ENCODE peak calls at places on chromosomes 16 and 17, in seven cellular contexts. One of them, this sample, is unnamed.

GRCh38 chr16:77682586-77682985 is 39.7 kb upstream of the NUDT7 start:
- DNase-seq in uterus: no peak
- DNase-seq in ovary: no peak
- DNase-seq in gastrocnemius medialis: no peak
- DNase-seq in A549: no peak
- DNase-seq in heart left ventricle: no peak
- DNase-seq in breast epithelium: no peak
- DNase-seq in this sample: no peak

GRCh38 chr17:61310611-61311010 is 89.0 kb upstream of the TBX2 start:
- DNase-seq in uterus: no peak
- DNase-seq in ovary: no peak
- DNase-seq in A549: peak
- DNase-seq in heart left ventricle: no peak
- DNase-seq in breast epithelium: no peak
- DNase-seq in gastrocnemius medialis: no peak
- DNase-seq in this sample: no peak

GRCh38 chr17:29905086-29905878 is 24.7 kb downstream of the SSH2 start:
- DNase-seq in heart left ventricle: no peak
- DNase-seq in breast epithelium: no peak
- DNase-seq in A549: no peak
- DNase-seq in ovary: no peak
- DNase-seq in gastrocnemius medialis: no peak
- DNase-seq in uterus: no peak
- DNase-seq in this sample: no peak

GRCh38 chr17:40611840-40612509 is 35.6 kb downstream of the SMARCE1 start:
- DNase-seq in heart left ventricle: no peak
- DNase-seq in A549: no peak
- DNase-seq in ovary: no peak
- DNase-seq in uterus: no peak
- DNase-seq in gastrocnemius medialis: no peak
- DNase-seq in breast epithelium: no peak
- DNase-seq in this sample: no peak

GRCh38 chr16:19517424-19518089 is 4.3 kb downstream of the GDE1 start:
- DNase-seq in breast epithelium: no peak
- DNase-seq in uterus: no peak
- DNase-seq in gastrocnemius medialis: no peak
- DNase-seq in ovary: no peak
- DNase-seq in A549: peak
- DNase-seq in heart left ventricle: no peak
- DNase-seq in this sample: peak

GRCh38 chr17:73401911-73402310 is 90.1 kb upstream of the CDC42EP4 start:
- DNase-seq in gastrocnemius medialis: no peak
- DNase-seq in A549: no peak
- DNase-seq in ovary: peak
- DNase-seq in heart left ventricle: peak
- DNase-seq in uterus: no peak
- DNase-seq in breast epithelium: no peak
- DNase-seq in this sample: no peak

GRCh38 chr17:31467502-31468256 is 76.2 kb downstream of the RAB11FIP4 start:
- DNase-seq in ovary: no peak
- DNase-seq in gastrocnemius medialis: no peak
- DNase-seq in A549: no peak
- DNase-seq in heart left ventricle: peak
- DNase-seq in uterus: no peak
- DNase-seq in breast epithelium: peak
- DNase-seq in this sample: no peak

GRCh38 chr16:22369221-22369811 is 5.1 kb downstream of the CDR2 start:
- DNase-seq in breast epithelium: no peak
- DNase-seq in ovary: no peak
- DNase-seq in uterus: no peak
- DNase-seq in gastrocnemius medialis: no peak
- DNase-seq in heart left ventricle: no peak
- DNase-seq in A549: peak
- DNase-seq in this sample: peak

GRCh38 chr16:4316732-4317461 is 1.0 kb downstream of the GLIS2 start:
- DNase-seq in gastrocnemius medialis: no peak
- DNase-seq in ovary: no peak
- DNase-seq in breast epithelium: no peak
- DNase-seq in heart left ventricle: peak
- DNase-seq in A549: peak
- DNase-seq in uterus: no peak
- DNase-seq in this sample: no peak

GRCh38 chr16:85302018-85302847 is 190.0 kb upstream of the CIBAR2 start:
- DNase-seq in ovary: no peak
- DNase-seq in heart left ventricle: no peak
- DNase-seq in gastrocnemius medialis: no peak
- DNase-seq in uterus: peak
- DNase-seq in breast epithelium: no peak
- DNase-seq in A549: no peak
- DNase-seq in this sample: peak

GRCh38 chr17:78390241-78391050 is 12.0 kb downstream of the PGS1 start:
- DNase-seq in breast epithelium: no peak
- DNase-seq in uterus: peak
- DNase-seq in A549: peak
- DNase-seq in ovary: no peak
- DNase-seq in gastrocnemius medialis: no peak
- DNase-seq in heart left ventricle: no peak
- DNase-seq in this sample: no peak

GRCh38 chr16:51237861-51238378 is 86.8 kb upstream of the SALL1 start:
- DNase-seq in A549: no peak
- DNase-seq in heart left ventricle: no peak
- DNase-seq in ovary: no peak
- DNase-seq in breast epithelium: no peak
- DNase-seq in gastrocnemius medialis: no peak
- DNase-seq in uterus: no peak
- DNase-seq in this sample: no peak

GRCh38 chr17:18992454-18993130 is 12.0 kb downstream of the FAM83G start:
- DNase-seq in A549: no peak
- DNase-seq in ovary: no peak
- DNase-seq in uterus: no peak
- DNase-seq in heart left ventricle: no peak
- DNase-seq in breast epithelium: no peak
- DNase-seq in gastrocnemius medialis: no peak
- DNase-seq in this sample: no peak

GRCh38 chr16:77581706-77582105 is 140.6 kb upstream of the NUDT7 start:
- DNase-seq in ovary: no peak
- DNase-seq in uterus: no peak
- DNase-seq in A549: no peak
- DNase-seq in heart left ventricle: no peak
- DNase-seq in gastrocnemius medialis: no peak
- DNase-seq in breast epithelium: no peak
- DNase-seq in this sample: no peak

GRCh38 chr16:60605176-60605575 is 1431.1 kb downstream of the CDH8 start:
- DNase-seq in breast epithelium: no peak
- DNase-seq in uterus: no peak
- DNase-seq in gastrocnemius medialis: no peak
- DNase-seq in ovary: no peak
- DNase-seq in A549: no peak
- DNase-seq in heart left ventricle: no peak
- DNase-seq in this sample: no peak

GRCh38 chr16:73000020-73000906 is 47.7 kb downstream of the ZFHX3 start:
- DNase-seq in uterus: no peak
- DNase-seq in ovary: no peak
- DNase-seq in breast epithelium: peak
- DNase-seq in gastrocnemius medialis: peak
- DNase-seq in A549: no peak
- DNase-seq in heart left ventricle: no peak
- DNase-seq in this sample: no peak

GRCh38 chr17:78665952-78666920 is 89.0 kb upstream of the DNAH17 start:
- DNase-seq in A549: no peak
- DNase-seq in uterus: peak
- DNase-seq in breast epithelium: no peak
- DNase-seq in ovary: no peak
- DNase-seq in heart left ventricle: no peak
- DNase-seq in gastrocnemius medialis: no peak
- DNase-seq in this sample: peak

GRCh38 chr16:72473631-72474030 is 301.7 kb upstream of the PMFBP1 start:
- DNase-seq in uterus: no peak
- DNase-seq in A549: no peak
- DNase-seq in heart left ventricle: no peak
- DNase-seq in gastrocnemius medialis: no peak
- DNase-seq in breast epithelium: no peak
- DNase-seq in ovary: no peak
- DNase-seq in this sample: no peak

GRCh38 chr17:38602862-38603785 is 2.6 kb downstream of the SRCIN1 start:
- DNase-seq in heart left ventricle: peak
- DNase-seq in gastrocnemius medialis: no peak
- DNase-seq in A549: no peak
- DNase-seq in ovary: no peak
- DNase-seq in breast epithelium: no peak
- DNase-seq in uterus: no peak
- DNase-seq in this sample: no peak

GRCh38 chr16:22948603-22949368 is 134.8 kb downstream of the HS3ST2 start:
- DNase-seq in A549: peak
- DNase-seq in uterus: peak
- DNase-seq in gastrocnemius medialis: peak
- DNase-seq in breast epithelium: peak
- DNase-seq in ovary: no peak
- DNase-seq in heart left ventricle: no peak
- DNase-seq in this sample: peak

GRCh38 chr17:11944587-11944986 is 52.7 kb downstream of the ZNF18 start:
- DNase-seq in A549: peak
- DNase-seq in heart left ventricle: no peak
- DNase-seq in gastrocnemius medialis: no peak
- DNase-seq in ovary: no peak
- DNase-seq in breast epithelium: no peak
- DNase-seq in uterus: no peak
- DNase-seq in this sample: no peak

GRCh38 chr16:67177743-67178699 is 5.7 kb downstream of the MATCAP1 start:
- DNase-seq in breast epithelium: peak
- DNase-seq in uterus: no peak
- DNase-seq in heart left ventricle: no peak
- DNase-seq in gastrocnemius medialis: no peak
- DNase-seq in ovary: no peak
- DNase-seq in A549: peak
- DNase-seq in this sample: peak

GRCh38 chr17:58344047-58344790 is 7.8 kb downstream of the SUPT4H1 start:
- DNase-seq in breast epithelium: no peak
- DNase-seq in ovary: no peak
- DNase-seq in uterus: no peak
- DNase-seq in A549: no peak
- DNase-seq in gastrocnemius medialis: no peak
- DNase-seq in heart left ventricle: no peak
- DNase-seq in this sample: no peak
- TF ChIP-seq POLR2A in breast epithelium: no peak
- TF ChIP-seq POLR2A in ovary: no peak
- TF ChIP-seq POLR2A in uterus: no peak
- TF ChIP-seq POLR2A in A549: no peak
- TF ChIP-seq POLR2A in gastrocnemius medialis: no peak
- TF ChIP-seq POLR2A in heart left ventricle: no peak
- TF ChIP-seq POLR2A in this sample: peak

GRCh38 chr16:11175850-11176341 is 80.1 kb downstream of the SOCS1 start:
- DNase-seq in heart left ventricle: no peak
- DNase-seq in ovary: no peak
- DNase-seq in uterus: no peak
- DNase-seq in gastrocnemius medialis: no peak
- DNase-seq in breast epithelium: no peak
- DNase-seq in A549: no peak
- DNase-seq in this sample: no peak
- TF ChIP-seq POLR2A in heart left ventricle: no peak
- TF ChIP-seq POLR2A in ovary: no peak
- TF ChIP-seq POLR2A in uterus: no peak
- TF ChIP-seq POLR2A in gastrocnemius medialis: no peak
- TF ChIP-seq POLR2A in breast epithelium: no peak
- TF ChIP-seq POLR2A in A549: no peak
- TF ChIP-seq POLR2A in this sample: no peak

GRCh38 chr17:1647802-1648581 is 1.7 kb downstream of the RILP start:
- DNase-seq in heart left ventricle: peak
- DNase-seq in uterus: no peak
- DNase-seq in gastrocnemius medialis: no peak
- DNase-seq in ovary: peak
- DNase-seq in A549: peak
- DNase-seq in breast epithelium: no peak
- DNase-seq in this sample: peak

GRCh38 chr17:1650731-1651558 is 1.3 kb upstream of the RILP start:
- DNase-seq in uterus: no peak
- DNase-seq in breast epithelium: no peak
- DNase-seq in heart left ventricle: peak
- DNase-seq in A549: no peak
- DNase-seq in gastrocnemius medialis: no peak
- DNase-seq in ovary: no peak
- DNase-seq in this sample: no peak

GRCh38 chr17:1648582-1649115 is 1.0 kb downstream of the RILP start:
- DNase-seq in A549: peak
- DNase-seq in ovary: peak
- DNase-seq in gastrocnemius medialis: peak
- DNase-seq in breast epithelium: peak
- DNase-seq in uterus: peak
- DNase-seq in heart left ventricle: peak
- DNase-seq in this sample: peak

GRCh38 chr17:1649844-1650409 is at the start of gene RILP:
- DNase-seq in A549: peak
- DNase-seq in heart left ventricle: peak
- DNase-seq in breast epithelium: peak
- DNase-seq in gastrocnemius medialis: peak
- DNase-seq in uterus: peak
- DNase-seq in ovary: peak
- DNase-seq in this sample: peak

DNA sequence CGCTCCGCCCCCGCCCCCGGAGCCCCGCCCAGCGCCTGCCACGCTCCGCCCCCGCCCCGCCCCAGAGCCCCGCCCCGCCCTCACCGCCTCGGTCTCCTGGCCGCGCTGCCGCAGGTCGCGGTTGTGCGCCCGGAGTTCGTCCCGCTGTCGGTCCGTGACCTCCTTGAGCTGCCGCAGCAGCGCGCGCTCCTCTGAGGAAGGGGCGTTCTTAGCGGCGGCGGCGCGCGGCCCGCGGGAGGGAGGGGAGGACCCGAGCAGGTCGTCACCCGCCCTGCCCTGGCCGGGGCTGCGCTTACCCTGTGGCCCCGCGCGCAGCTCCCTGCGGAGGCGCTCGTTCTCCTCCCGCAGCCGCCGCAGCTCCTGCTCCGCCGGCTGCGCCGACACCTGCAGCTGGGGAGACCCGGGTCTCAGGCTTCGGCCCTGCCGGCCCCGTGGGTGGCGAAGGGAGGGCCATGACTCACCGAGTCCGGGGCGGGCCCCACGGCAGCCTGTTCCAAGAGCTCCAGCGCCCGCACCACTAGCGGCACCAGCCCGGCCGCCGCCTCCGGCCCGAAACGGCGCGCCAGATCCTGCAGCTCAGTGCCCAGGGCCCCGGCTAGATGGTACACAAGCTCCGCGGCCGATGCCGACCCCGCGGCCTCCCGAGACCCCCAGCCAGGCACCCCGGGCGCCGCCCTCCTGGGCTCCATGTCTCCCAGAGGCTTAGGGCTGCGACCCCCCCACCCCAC is 386 bp downstream of the RILP start:
- DNase-seq in uterus: peak
- DNase-seq in heart left ventricle: peak
- DNase-seq in breast epithelium: peak
- DNase-seq in ovary: peak
- DNase-seq in gastrocnemius medialis: peak
- DNase-seq in A549: peak
- DNase-seq in this sample: peak
- TF ChIP-seq POLR2A in uterus: peak
- TF ChIP-seq POLR2A in heart left ventricle: peak
- TF ChIP-seq POLR2A in breast epithelium: no peak
- TF ChIP-seq POLR2A in ovary: peak
- TF ChIP-seq POLR2A in gastrocnemius medialis: peak
- TF ChIP-seq POLR2A in A549: peak
- TF ChIP-seq POLR2A in this sample: peak

GRCh38 chr17:81163703-81164413 is 1.4 kb upstream of the PVALEF start:
- DNase-seq in A549: no peak
- DNase-seq in gastrocnemius medialis: no peak
- DNase-seq in uterus: no peak
- DNase-seq in heart left ventricle: no peak
- DNase-seq in breast epithelium: no peak
- DNase-seq in ovary: no peak
- DNase-seq in this sample: no peak
- TF ChIP-seq POLR2A in A549: no peak
- TF ChIP-seq POLR2A in gastrocnemius medialis: no peak
- TF ChIP-seq POLR2A in uterus: no peak
- TF ChIP-seq POLR2A in heart left ventricle: no peak
- TF ChIP-seq POLR2A in breast epithelium: no peak
- TF ChIP-seq POLR2A in ovary: no peak
- TF ChIP-seq POLR2A in this sample: no peak